ENCODE peak calls at places on chromosomes 3 and 15, in eight cellular contexts. One of them, this sample, is unnamed.

GRCh38 chr3:139099968-139100817 is 55.5 kb upstream of the PRR23C start:
- DNase-seq in ascending aorta: peak
- DNase-seq in HFFc6: no peak
- DNase-seq in CD4-positive, alpha-beta T cell: no peak
- DNase-seq in GM20000: no peak
- DNase-seq in neural crest cell: no peak
- DNase-seq in cardiac muscle cell: no peak
- DNase-seq in mucosa of descending colon: no peak
- DNase-seq in this sample: no peak

GRCh38 chr3:133799794-133800585 is 5.6 kb upstream of the SRPRB start:
- DNase-seq in neural crest cell: no peak
- DNase-seq in CD4-positive, alpha-beta T cell: no peak
- DNase-seq in GM20000: no peak
- DNase-seq in HFFc6: no peak
- DNase-seq in ascending aorta: peak
- DNase-seq in mucosa of descending colon: no peak
- DNase-seq in cardiac muscle cell: no peak
- DNase-seq in this sample: no peak

GRCh38 chr3:187935623-187936156 is 190.4 kb upstream of the BCL6 start:
- DNase-seq in HFFc6: no peak
- DNase-seq in neural crest cell: no peak
- DNase-seq in GM20000: peak
- DNase-seq in cardiac muscle cell: no peak
- DNase-seq in CD4-positive, alpha-beta T cell: no peak
- DNase-seq in ascending aorta: no peak
- DNase-seq in mucosa of descending colon: peak
- DNase-seq in this sample: no peak

GRCh38 chr3:106130384-106131084 is 261.7 kb upstream of the CBLB start:
- DNase-seq in neural crest cell: no peak
- DNase-seq in cardiac muscle cell: peak
- DNase-seq in CD4-positive, alpha-beta T cell: no peak
- DNase-seq in mucosa of descending colon: no peak
- DNase-seq in ascending aorta: no peak
- DNase-seq in HFFc6: peak
- DNase-seq in GM20000: no peak
- DNase-seq in this sample: peak

GRCh38 chr3:134460965-134461364 is 24.8 kb downstream of the ANAPC13 start:
- DNase-seq in mucosa of descending colon: no peak
- DNase-seq in GM20000: no peak
- DNase-seq in ascending aorta: no peak
- DNase-seq in HFFc6: peak
- DNase-seq in CD4-positive, alpha-beta T cell: no peak
- DNase-seq in neural crest cell: no peak
- DNase-seq in cardiac muscle cell: no peak
- DNase-seq in this sample: peak

GRCh38 chr3:2823016-2823415 is 287.2 kb downstream of the IL5RA start:
- DNase-seq in mucosa of descending colon: no peak
- DNase-seq in ascending aorta: no peak
- DNase-seq in GM20000: no peak
- DNase-seq in neural crest cell: no peak
- DNase-seq in cardiac muscle cell: no peak
- DNase-seq in CD4-positive, alpha-beta T cell: no peak
- DNase-seq in HFFc6: no peak
- DNase-seq in this sample: no peak

GRCh38 chr3:65376426-65376825 is 662.3 kb downstream of the MAGI1 start:
- DNase-seq in GM20000: no peak
- DNase-seq in ascending aorta: no peak
- DNase-seq in HFFc6: no peak
- DNase-seq in mucosa of descending colon: no peak
- DNase-seq in neural crest cell: no peak
- DNase-seq in CD4-positive, alpha-beta T cell: no peak
- DNase-seq in cardiac muscle cell: no peak
- DNase-seq in this sample: no peak

GRCh38 chr15:69140306-69140705 is 20.1 kb upstream of the GLCE start:
- DNase-seq in neural crest cell: no peak
- DNase-seq in cardiac muscle cell: no peak
- DNase-seq in GM20000: no peak
- DNase-seq in CD4-positive, alpha-beta T cell: no peak
- DNase-seq in mucosa of descending colon: no peak
- DNase-seq in HFFc6: no peak
- DNase-seq in ascending aorta: no peak
- DNase-seq in this sample: no peak

GRCh38 chr3:127809211-127809610 is 13.1 kb downstream of the MGLL start:
- DNase-seq in neural crest cell: no peak
- DNase-seq in cardiac muscle cell: no peak
- DNase-seq in GM20000: no peak
- DNase-seq in HFFc6: no peak
- DNase-seq in ascending aorta: no peak
- DNase-seq in CD4-positive, alpha-beta T cell: no peak
- DNase-seq in mucosa of descending colon: no peak
- DNase-seq in this sample: no peak

GRCh38 chr3:127833281-127834032 is 11.1 kb upstream of the MGLL start:
- DNase-seq in HFFc6: no peak
- DNase-seq in mucosa of descending colon: peak
- DNase-seq in CD4-positive, alpha-beta T cell: no peak
- DNase-seq in GM20000: no peak
- DNase-seq in neural crest cell: no peak
- DNase-seq in ascending aorta: no peak
- DNase-seq in cardiac muscle cell: no peak
- DNase-seq in this sample: no peak

GRCh38 chr3:58657571-58658141 is 8.9 kb downstream of the FAM3D start:
- DNase-seq in mucosa of descending colon: peak
- DNase-seq in cardiac muscle cell: no peak
- DNase-seq in neural crest cell: no peak
- DNase-seq in CD4-positive, alpha-beta T cell: no peak
- DNase-seq in ascending aorta: peak
- DNase-seq in GM20000: no peak
- DNase-seq in HFFc6: no peak
- DNase-seq in this sample: no peak

GRCh38 chr15:88756926-88757325 is 46.3 kb upstream of the ACAN start:
- DNase-seq in cardiac muscle cell: no peak
- DNase-seq in neural crest cell: no peak
- DNase-seq in CD4-positive, alpha-beta T cell: no peak
- DNase-seq in ascending aorta: no peak
- DNase-seq in GM20000: no peak
- DNase-seq in mucosa of descending colon: no peak
- DNase-seq in HFFc6: no peak
- DNase-seq in this sample: no peak

GRCh38 chr15:59105839-59106238 is 893 bp downstream of the CCNB2 start:
- DNase-seq in mucosa of descending colon: peak
- DNase-seq in cardiac muscle cell: no peak
- DNase-seq in ascending aorta: no peak
- DNase-seq in neural crest cell: no peak
- DNase-seq in HFFc6: no peak
- DNase-seq in GM20000: no peak
- DNase-seq in CD4-positive, alpha-beta T cell: no peak
- DNase-seq in this sample: no peak

GRCh38 chr3:88809993-88810392 is 297.4 kb upstream of the EPHA3 start:
- DNase-seq in CD4-positive, alpha-beta T cell: no peak
- DNase-seq in ascending aorta: no peak
- DNase-seq in neural crest cell: no peak
- DNase-seq in mucosa of descending colon: no peak
- DNase-seq in cardiac muscle cell: no peak
- DNase-seq in HFFc6: no peak
- DNase-seq in GM20000: no peak
- DNase-seq in this sample: no peak

GRCh38 chr3:100416176-100416575 is 14.8 kb downstream of the LNP1 start:
- DNase-seq in neural crest cell: no peak
- DNase-seq in HFFc6: no peak
- DNase-seq in cardiac muscle cell: no peak
- DNase-seq in CD4-positive, alpha-beta T cell: no peak
- DNase-seq in ascending aorta: no peak
- DNase-seq in mucosa of descending colon: no peak
- DNase-seq in GM20000: no peak
- DNase-seq in this sample: no peak

GRCh38 chr3:14286887-14287496 is 108.4 kb downstream of the LSM3 start:
- DNase-seq in HFFc6: no peak
- DNase-seq in CD4-positive, alpha-beta T cell: no peak
- DNase-seq in ascending aorta: no peak
- DNase-seq in GM20000: no peak
- DNase-seq in neural crest cell: no peak
- DNase-seq in cardiac muscle cell: no peak
- DNase-seq in mucosa of descending colon: no peak
- DNase-seq in this sample: no peak

GRCh38 chr3:14288168-14288788 is 109.7 kb downstream of the LSM3 start:
- DNase-seq in mucosa of descending colon: no peak
- DNase-seq in neural crest cell: no peak
- DNase-seq in cardiac muscle cell: no peak
- DNase-seq in CD4-positive, alpha-beta T cell: no peak
- DNase-seq in GM20000: no peak
- DNase-seq in HFFc6: no peak
- DNase-seq in ascending aorta: no peak
- DNase-seq in this sample: no peak

GRCh38 chr3:14288833-14289451 is 110.3 kb downstream of the LSM3 start:
- DNase-seq in GM20000: no peak
- DNase-seq in HFFc6: no peak
- DNase-seq in neural crest cell: no peak
- DNase-seq in CD4-positive, alpha-beta T cell: no peak
- DNase-seq in mucosa of descending colon: no peak
- DNase-seq in ascending aorta: no peak
- DNase-seq in cardiac muscle cell: no peak
- DNase-seq in this sample: no peak

GRCh38 chr3:14290631-14291385 is 111.6 kb upstream of the SLC6A6 start:
- DNase-seq in CD4-positive, alpha-beta T cell: no peak
- DNase-seq in HFFc6: peak
- DNase-seq in cardiac muscle cell: no peak
- DNase-seq in ascending aorta: no peak
- DNase-seq in mucosa of descending colon: peak
- DNase-seq in GM20000: no peak
- DNase-seq in neural crest cell: no peak
- DNase-seq in this sample: peak

DNA sequence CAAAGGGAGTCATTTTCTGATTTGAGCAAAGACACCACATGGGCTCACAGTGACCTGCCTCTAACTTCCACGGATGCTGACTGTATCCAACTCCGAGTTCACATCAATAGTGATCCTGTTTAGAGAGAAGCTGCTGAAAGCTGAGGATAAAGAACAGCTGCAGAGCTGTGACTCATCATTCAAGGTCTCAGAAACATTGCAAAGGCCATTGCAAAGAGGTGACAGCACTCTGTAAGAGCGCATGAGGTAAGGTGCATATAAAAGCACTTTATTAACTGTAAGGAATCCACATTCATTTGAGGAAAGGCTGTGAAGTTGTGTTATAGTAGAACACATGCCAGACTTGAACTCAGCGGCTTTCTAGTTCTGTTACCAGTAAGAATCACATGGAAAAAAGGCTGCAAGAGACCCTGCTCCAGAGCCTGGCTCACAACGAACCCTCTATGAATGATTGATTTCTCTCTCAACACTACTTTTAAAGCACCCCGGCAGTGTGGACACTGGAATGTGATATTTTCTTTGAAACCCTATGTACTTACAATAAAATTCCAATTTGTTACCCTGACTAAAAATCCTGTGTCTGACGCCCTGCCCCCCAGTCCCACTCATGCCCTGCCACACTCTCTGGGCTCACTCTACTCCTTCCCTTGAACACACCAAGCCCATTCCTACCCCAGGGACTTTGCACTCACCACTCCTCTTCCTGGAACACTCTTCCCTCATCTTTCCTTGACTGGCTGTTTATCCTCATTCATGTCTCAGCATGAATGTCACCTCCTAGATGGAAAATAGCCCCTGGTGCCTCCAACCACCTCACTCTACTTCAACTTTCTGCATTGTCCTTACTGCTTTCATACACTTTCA is 111.2 kb downstream of the LSM3 start:
- DNase-seq in CD4-positive, alpha-beta T cell: no peak
- DNase-seq in cardiac muscle cell: peak
- DNase-seq in mucosa of descending colon: peak
- DNase-seq in GM20000: no peak
- DNase-seq in HFFc6: peak
- DNase-seq in ascending aorta: no peak
- DNase-seq in neural crest cell: no peak
- DNase-seq in this sample: peak
- TF ChIP-seq CTCF in CD4-positive, alpha-beta T cell: no peak
- TF ChIP-seq CTCF in cardiac muscle cell: no peak
- TF ChIP-seq CTCF in mucosa of descending colon: no peak
- TF ChIP-seq CTCF in GM20000: no peak
- TF ChIP-seq CTCF in HFFc6: no peak
- TF ChIP-seq CTCF in ascending aorta: no peak
- TF ChIP-seq CTCF in neural crest cell: no peak
- TF ChIP-seq CTCF in this sample: no peak

DNA sequence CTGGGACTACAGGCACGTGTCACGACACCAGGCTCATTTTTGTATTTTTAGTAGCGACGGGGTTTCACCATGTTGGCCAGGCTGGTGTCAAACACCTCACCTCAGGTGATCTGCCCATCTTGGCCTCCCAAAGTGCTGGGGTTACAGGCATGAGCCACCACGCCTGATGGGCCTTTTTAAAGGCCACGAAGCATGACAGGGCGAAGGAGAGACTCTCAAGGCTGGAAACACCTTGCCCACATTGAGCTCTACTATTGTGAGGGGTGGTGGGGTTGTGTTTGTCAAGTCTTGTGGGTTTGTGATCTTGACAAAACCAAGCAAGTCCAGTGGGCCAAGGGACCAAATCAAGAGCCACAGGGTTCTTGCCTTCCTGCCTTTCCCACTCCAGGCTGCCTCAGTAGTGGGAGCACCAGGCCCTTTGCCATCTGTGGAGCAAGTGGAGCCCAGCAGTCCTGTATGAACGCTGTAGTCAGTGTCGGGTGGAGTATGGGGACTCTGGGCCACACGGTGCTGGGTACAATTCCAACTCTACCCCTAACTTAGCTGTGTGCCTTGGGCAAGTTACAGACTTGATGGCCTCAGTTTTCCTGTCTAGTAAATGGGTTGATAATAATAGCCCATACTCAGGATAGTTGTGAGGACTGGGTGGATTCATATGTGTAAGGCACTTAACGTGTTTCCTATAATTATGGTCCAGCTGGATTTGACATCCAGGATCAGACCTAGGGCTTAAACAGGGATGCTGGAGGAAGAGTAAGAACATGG is 33.3 kb downstream of the EDEM1 start:
- DNase-seq in CD4-positive, alpha-beta T cell: no peak
- DNase-seq in neural crest cell: no peak
- DNase-seq in HFFc6: no peak
- DNase-seq in ascending aorta: no peak
- DNase-seq in mucosa of descending colon: no peak
- DNase-seq in GM20000: no peak
- DNase-seq in cardiac muscle cell: no peak
- DNase-seq in this sample: no peak
- TF ChIP-seq CTCF in CD4-positive, alpha-beta T cell: no peak
- TF ChIP-seq CTCF in neural crest cell: no peak
- TF ChIP-seq CTCF in HFFc6: no peak
- TF ChIP-seq CTCF in ascending aorta: no peak
- TF ChIP-seq CTCF in mucosa of descending colon: no peak
- TF ChIP-seq CTCF in GM20000: no peak
- TF ChIP-seq CTCF in cardiac muscle cell: no peak
- TF ChIP-seq CTCF in this sample: no peak

GRCh38 chr15:31365655-31366127 is 39.1 kb downstream of the KLF13 start:
- DNase-seq in cardiac muscle cell: peak
- DNase-seq in neural crest cell: peak
- DNase-seq in mucosa of descending colon: peak
- DNase-seq in CD4-positive, alpha-beta T cell: peak
- DNase-seq in HFFc6: peak
- DNase-seq in GM20000: peak
- DNase-seq in ascending aorta: peak
- DNase-seq in this sample: peak
- TF ChIP-seq CTCF in cardiac muscle cell: peak
- TF ChIP-seq CTCF in neural crest cell: peak
- TF ChIP-seq CTCF in mucosa of descending colon: peak
- TF ChIP-seq CTCF in CD4-positive, alpha-beta T cell: peak
- TF ChIP-seq CTCF in HFFc6: peak
- TF ChIP-seq CTCF in GM20000: peak
- TF ChIP-seq CTCF in ascending aorta: peak
- TF ChIP-seq CTCF in this sample: peak

GRCh38 chr3:17979248-17979647 is 236.8 kb upstream of the TBC1D5 start:
- DNase-seq in neural crest cell: no peak
- DNase-seq in ascending aorta: no peak
- DNase-seq in HFFc6: peak
- DNase-seq in CD4-positive, alpha-beta T cell: no peak
- DNase-seq in GM20000: no peak
- DNase-seq in mucosa of descending colon: peak
- DNase-seq in cardiac muscle cell: peak
- DNase-seq in this sample: no peak
- TF ChIP-seq CTCF in neural crest cell: no peak
- TF ChIP-seq CTCF in ascending aorta: no peak
- TF ChIP-seq CTCF in HFFc6: peak
- TF ChIP-seq CTCF in CD4-positive, alpha-beta T cell: no peak
- TF ChIP-seq CTCF in GM20000: no peak
- TF ChIP-seq CTCF in mucosa of descending colon: no peak
- TF ChIP-seq CTCF in cardiac muscle cell: no peak
- TF ChIP-seq CTCF in this sample: peak